ENCODE peak calls at places on chromosomes 13 and 19, in four cellular contexts. R is brain microvascular endothelial cell, T is astrocyte of the cerebellum, W is stomach. Z is an unnamed sample.

GRCh38 chr13:114049026-114049425 is 75.2 kb upstream of the C13orf46 start:
- DNase-seq in T (no peak), W (no peak), R (no peak), Z (no peak)

GRCh38 chr13:98044301-98044700 is 90.8 kb downstream of the IPO5 start:
- DNase-seq in W (no peak), T (no peak), R (no peak), Z (no peak)

GRCh38 chr13:52450793-52451116 is 321 bp upstream of the VPS36 start:
- DNase-seq in T (no peak), W (no peak), R (no peak), Z (no peak)

GRCh38 chr19:821228-821975 is at the start of gene PLPPR3:
- DNase-seq in T (no peak), W (no peak), R (no peak), Z (peak)

GRCh38 chr19:23345838-23346237 is 49.4 kb downstream of the ZNF91 start:
- DNase-seq in R (no peak), W (no peak), T (no peak), Z (no peak)

GRCh38 chr13:20773194-20774080 is at the start of gene EEF1AKMT1:
- DNase-seq in W (peak), R (peak), T (peak), Z (peak)

GRCh38 chr13:98513837-98514236 is 63.1 kb downstream of the STK24 start:
- DNase-seq in R (no peak), W (no peak), T (no peak), Z (no peak)

GRCh38 chr13:75145926-75146325 is 336.0 kb downstream of the TBC1D4 start:
- DNase-seq in T (no peak), W (no peak), R (no peak), Z (no peak)

GRCh38 chr19:4013886-4014540 is 6.5 kb downstream of the PIAS4 start:
- DNase-seq in W (no peak), R (no peak), T (no peak), Z (no peak)

GRCh38 chr13:50374517-50374916 is 359.3 kb downstream of the KCNRG start:
- DNase-seq in R (no peak), T (no peak), W (no peak), Z (no peak)

GRCh38 chr19:38387550-38388309 is at the start of gene GGN:
- DNase-seq in R (peak), T (peak), W (peak), Z (peak)

GRCh38 chr19:55275851-55276719 is 3.8 kb downstream of the HSPBP1 start:
- DNase-seq in T (no peak), W (no peak), R (no peak), Z (no peak)

GRCh38 chr13:109481046-109481445 is 305.3 kb downstream of the IRS2 start:
- DNase-seq in W (no peak), R (peak), T (no peak), Z (no peak)

DNA sequence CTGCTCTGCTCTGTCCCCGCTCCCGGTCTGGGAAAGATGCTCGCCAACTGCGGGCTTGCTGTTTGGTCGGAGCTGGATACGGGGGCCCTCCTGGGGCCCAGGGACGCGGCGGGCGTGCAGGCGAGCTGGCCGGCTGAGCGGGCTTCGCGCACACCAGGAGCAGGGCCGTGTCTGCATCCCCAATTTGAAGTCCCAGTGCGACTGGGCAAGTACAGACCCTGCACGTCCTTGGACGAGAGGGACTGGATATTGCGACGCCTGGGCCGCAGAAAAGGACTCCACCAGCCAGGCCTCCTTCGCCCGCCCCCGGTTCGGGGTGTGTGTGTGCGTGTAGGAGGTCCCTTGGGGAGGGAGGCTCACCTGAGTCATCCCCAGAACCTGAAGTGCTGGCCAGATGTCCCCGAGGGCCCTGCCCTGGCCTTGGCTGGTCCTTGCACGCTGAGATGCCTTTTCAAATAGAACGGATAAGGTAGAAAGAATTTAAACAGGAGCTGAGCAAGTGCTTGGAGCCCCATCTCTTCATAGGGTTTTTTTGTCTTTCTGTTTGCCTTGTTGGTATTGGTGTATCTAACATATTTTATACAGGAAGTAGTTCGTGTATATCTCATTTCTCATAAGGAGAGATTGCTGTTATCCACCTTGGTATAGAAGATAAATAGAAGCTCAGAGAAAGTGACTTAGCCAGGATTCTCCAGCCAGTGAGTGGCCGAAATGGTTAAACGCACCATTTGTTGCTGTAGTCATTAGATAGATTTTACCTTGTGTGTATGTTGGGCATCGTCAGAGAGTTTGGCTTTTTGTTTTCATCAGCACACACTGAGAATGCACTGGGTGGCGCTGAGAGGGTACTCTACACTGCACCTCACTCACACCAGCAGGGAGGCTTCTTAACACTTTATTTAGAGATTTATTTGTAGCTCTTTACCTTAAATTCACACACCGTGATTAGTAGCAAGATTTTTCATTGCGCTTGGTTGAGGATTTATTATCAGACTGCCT is 1.1 kb downstream of the NAXD start:
- DNase-seq in W (peak), R (peak), T (no peak), Z (no peak)
- TF ChIP-seq CTCF in W (no peak), R (peak), T (peak), Z (no peak)

GRCh38 chr13:45464141-45464686 is 525 bp upstream of the COG3 start:
- DNase-seq in T (no peak), R (no peak), W (no peak), Z (no peak)

GRCh38 chr13:45464687-45465453 is at the start of gene COG3:
- DNase-seq in R (peak), W (peak), T (peak), Z (peak)

GRCh38 chr13:45472171-45472705 is 7.5 kb downstream of the COG3 start:
- DNase-seq in R (no peak), T (no peak), W (no peak), Z (no peak)

GRCh38 chr13:45468676-45469075 is 3.9 kb downstream of the COG3 start:
- DNase-seq in T (no peak), R (no peak), W (no peak), Z (no peak)

GRCh38 chr13:45466359-45466758 is 1.6 kb downstream of the COG3 start:
- DNase-seq in T (no peak), W (no peak), R (no peak), Z (no peak)
- TF ChIP-seq CTCF in T (no peak), W (no peak), R (no peak), Z (no peak)

GRCh38 chr19:39409886-39410619 is 2.4 kb upstream of the PLEKHG2 start:
- DNase-seq in T (no peak), W (peak), R (peak), Z (no peak)
- TF ChIP-seq CTCF in T (no peak), W (no peak), R (peak), Z (peak)

DNA sequence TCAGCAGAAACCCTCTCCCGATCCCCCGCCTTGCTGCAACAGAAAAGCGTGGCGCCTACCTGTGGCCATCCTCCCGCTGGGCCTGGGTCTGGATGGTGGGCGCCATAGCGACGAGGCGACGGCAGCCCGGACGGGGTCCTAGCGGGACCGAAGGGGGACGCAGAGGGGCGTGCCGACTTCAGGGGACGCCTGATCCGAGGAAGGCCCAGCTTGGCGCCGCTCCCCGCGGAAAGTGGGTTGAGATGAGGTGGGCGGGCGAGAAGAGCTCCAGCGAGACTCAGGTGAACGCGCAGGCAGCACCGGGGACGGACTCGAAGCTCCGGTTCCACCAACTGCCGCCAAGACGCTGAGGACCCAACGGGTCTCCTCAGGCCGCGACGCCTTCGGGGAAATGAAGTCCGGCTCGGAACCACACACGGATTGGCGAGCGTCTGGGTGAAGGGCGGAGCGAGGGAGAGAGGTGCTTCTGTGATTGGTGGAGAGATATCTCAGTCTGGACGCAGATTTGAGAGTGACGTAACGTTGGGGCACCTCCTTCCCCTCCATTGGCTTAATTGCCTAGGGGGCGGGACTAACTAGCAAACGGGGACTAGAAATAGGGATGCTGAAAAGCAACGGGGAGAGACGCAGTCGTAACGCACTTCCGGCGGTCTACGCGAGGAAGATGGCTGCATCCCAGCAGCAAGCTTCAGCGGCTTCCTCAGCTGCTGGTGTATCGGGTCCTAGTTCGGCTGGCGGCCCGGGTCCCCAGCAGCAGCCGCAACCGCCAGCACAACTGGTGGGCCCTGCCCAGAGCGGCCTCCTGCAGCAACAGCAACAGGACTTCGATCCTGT is at the start of the genes MED29 and PAF1:
- DNase-seq in R (peak), T (peak), W (peak), Z (peak)
- TF ChIP-seq CTCF in R (no peak), T (peak), W (no peak), Z (no peak)

GRCh38 chr19:48560095-48560530 is 8.1 kb downstream of the SULT2B1 start:
- DNase-seq in R (no peak), T (no peak), W (no peak), Z (no peak)
- TF ChIP-seq CTCF in R (no peak), T (no peak), W (no peak), Z (no peak)

DNA sequence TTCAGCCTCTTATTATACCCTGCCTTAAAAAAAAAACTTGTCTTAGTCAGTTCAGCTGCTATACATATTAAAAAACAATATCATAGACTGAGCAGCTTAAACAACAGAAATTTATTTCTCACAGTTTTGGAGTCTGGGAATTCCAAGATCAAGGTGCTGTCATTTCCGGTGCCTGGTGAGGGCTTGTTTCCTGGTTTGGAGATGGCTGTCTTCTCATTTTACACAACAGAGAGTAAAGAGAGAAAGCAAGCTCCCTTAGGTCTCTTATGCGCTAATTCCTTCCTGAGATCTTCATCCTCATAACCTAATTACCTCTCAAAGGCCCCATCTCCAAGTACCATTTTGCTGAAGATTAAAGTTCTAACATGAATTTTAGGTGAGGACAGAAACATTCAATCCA is 769.2 kb downstream of the DIAPH3 start:
- DNase-seq in T (no peak), W (no peak), R (no peak), Z (no peak)
- TF ChIP-seq CTCF in T (no peak), W (no peak), R (no peak), Z (no peak)

GRCh38 chr19:18603958-18604819 is 2.4 kb downstream of the CRLF1 start:
- DNase-seq in W (no peak), T (no peak), R (no peak), Z (no peak)
- TF ChIP-seq CTCF in W (no peak), T (no peak), R (no peak), Z (no peak)

GRCh38 chr13:84460989-84461388 is 578.7 kb upstream of the SLITRK1 start:
- DNase-seq in T (no peak), R (no peak), W (no peak), Z (no peak)

DNA sequence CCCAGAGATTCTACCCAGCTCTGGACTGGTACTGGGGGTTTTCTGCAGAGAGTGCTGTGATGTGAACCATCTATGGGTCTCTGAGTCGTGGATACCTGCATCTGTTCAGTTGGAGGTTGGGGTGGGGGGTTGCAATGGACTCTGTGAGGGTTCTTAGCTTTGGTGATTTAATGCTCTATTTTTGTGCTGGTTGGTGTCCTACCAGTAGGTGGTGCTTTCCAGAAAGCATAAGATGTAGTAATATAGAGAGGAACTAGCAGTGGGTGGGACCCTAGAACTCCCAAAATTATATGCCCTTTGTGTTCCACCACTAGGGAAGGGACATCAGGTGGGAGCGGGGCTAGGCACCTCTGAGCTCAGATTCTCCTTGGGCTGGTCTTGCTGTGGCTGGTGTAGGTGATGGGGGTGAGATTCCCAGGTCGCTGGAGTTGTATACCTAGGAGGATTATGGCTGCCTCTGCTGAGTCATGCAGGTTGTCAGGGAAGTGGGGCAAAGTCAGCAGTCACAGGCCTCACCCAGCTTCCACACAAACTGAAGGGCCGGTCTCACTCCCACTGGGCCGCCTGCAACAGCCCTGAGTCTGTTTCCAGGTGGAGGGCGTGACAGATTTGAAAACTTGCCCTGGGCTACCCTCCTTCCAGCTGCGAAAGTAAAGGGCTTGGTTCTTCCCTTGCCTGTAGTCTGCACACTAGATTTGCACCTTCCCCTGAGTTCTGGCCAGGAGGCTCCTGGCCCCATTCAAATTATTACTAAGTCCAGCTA is 573.0 kb upstream of the SLITRK1 start:
- DNase-seq in R (no peak), T (no peak), W (no peak), Z (no peak)
- TF ChIP-seq CTCF in R (peak), T (no peak), W (no peak), Z (no peak)